ENCODE peak calls at places on chromosomes 11 and 22, in four cellular contexts. F, I, S and B are unnamed samples.

GRCh38 chr11:48052183-48053040 is 72.1 kb downstream of the PTPRJ start:
- DNase-seq in S (no peak), I (no peak), F (no peak), B (peak; percentile 57)

GRCh38 chr22:41822289-41823057 is 10.4 kb upstream of the SREBF2 start:
- DNase-seq in S (peak; percentile 47), I (peak; percentile 45), F (peak; percentile 62), B (no peak)

GRCh38 chr11:64767344-64768299 is 7.8 kb upstream of the PYGM start:
- DNase-seq in S (no peak), I (peak; percentile 76), F (peak; percentile 67), B (peak; percentile 95)

GRCh38 chr22:35838849-35839646 is 121.4 kb downstream of the APOL5 start:
- DNase-seq in F (peak; percentile 45), S (no peak), I (no peak), B (no peak)

GRCh38 chr11:73965076-73965763 is 14.4 kb downstream of the DNAJB13 start:
- DNase-seq in S (no peak), I (no peak), F (no peak), B (no peak)

GRCh38 chr11:60859616-60860250 is 4.0 kb upstream of the PTGDR2 start:
- DNase-seq in I (no peak), F (no peak), S (no peak), B (no peak)

GRCh38 chr11:23359297-23359696 is 499.0 kb upstream of the CCDC179 start:
- DNase-seq in I (no peak), F (peak; percentile 20), S (no peak), B (no peak)

GRCh38 chr22:17313591-17313990 is 55.7 kb upstream of the CECR2 start:
- DNase-seq in S (no peak), I (no peak), F (no peak), B (no peak)

GRCh38 chr11:30991802-30992512 is 377.6 kb downstream of the DCDC1 start:
- DNase-seq in F (no peak), S (no peak), I (no peak), B (no peak)

GRCh38 chr11:114315749-114316368 is 19.7 kb downstream of the NNMT start:
- DNase-seq in S (no peak), I (no peak), F (peak; percentile 83), B (no peak)

GRCh38 chr22:32164084-32164894 is 5.2 kb upstream of the C22orf42 start:
- DNase-seq in F (no peak), S (no peak), I (no peak), B (no peak)

GRCh38 chr11:115941481-115941993 is 437.3 kb upstream of the CADM1 start:
- DNase-seq in S (no peak), I (no peak), F (no peak), B (no peak)

GRCh38 chr11:68215087-68215445 is 2.0 kb upstream of the KMT5B start:
- DNase-seq in I (peak; percentile 25), F (no peak), S (no peak), B (no peak)

GRCh38 chr11:3119141-3119821 is 45.8 kb downstream of the OSBPL5 start:
- DNase-seq in I (no peak), S (no peak), F (no peak), B (no peak)

GRCh38 chr22:34765115-34765514 is 300.8 kb upstream of the ISX start:
- DNase-seq in I (no peak), F (no peak), S (no peak), B (no peak)

GRCh38 chr22:48979482-48979881 is 848.2 kb downstream of the BRD1 start:
- DNase-seq in F (peak; percentile 18), S (no peak), I (no peak), B (no peak)

DNA sequence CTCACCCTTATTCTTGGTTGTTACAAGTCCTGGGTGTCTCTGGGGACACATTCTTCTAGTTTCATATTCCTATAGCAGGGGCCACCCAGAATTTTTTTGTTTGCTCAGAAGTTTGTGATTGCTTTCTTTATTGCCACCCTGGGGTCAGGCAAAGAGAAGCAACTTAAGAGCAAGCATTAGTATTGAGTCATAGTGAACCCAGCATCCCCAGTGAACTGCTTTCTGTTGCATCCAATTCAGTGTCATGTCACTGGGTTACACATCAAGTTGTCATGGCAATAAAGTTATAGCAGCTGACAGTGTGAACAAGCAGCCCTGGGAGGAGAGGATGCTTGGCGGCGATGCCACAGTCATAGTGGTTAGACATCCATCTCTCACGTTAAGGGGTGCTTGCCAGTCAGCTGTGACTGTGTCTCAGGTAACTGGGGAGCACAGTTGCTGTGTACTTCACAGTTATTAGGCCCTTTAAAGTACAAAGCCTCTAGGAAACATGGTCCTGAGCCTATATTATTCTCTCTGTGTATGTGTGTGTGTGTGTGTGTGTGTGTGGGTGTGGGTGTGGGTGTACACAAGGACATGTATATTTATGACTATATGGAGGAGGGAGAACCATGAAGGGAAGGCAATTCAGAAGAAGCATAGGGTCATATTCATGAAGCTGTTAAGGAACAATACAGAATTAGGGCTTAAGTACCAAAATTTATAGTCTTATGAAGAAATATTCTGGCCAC is 52.5 kb downstream of the TRIM44 start:
- DNase-seq in S (peak; percentile 77), F (no peak), I (no peak), B (no peak)
- TF ChIP-seq TCF12 in S (no peak), F (no peak), I (no peak), B (no peak)

GRCh38 chr11:62553839-62554361 is 7.3 kb upstream of the AHNAK start:
- DNase-seq in S (no peak), I (no peak), F (no peak), B (no peak)
- TF ChIP-seq TCF12 in S (no peak), I (peak; percentile 51), F (no peak), B (no peak)

DNA sequence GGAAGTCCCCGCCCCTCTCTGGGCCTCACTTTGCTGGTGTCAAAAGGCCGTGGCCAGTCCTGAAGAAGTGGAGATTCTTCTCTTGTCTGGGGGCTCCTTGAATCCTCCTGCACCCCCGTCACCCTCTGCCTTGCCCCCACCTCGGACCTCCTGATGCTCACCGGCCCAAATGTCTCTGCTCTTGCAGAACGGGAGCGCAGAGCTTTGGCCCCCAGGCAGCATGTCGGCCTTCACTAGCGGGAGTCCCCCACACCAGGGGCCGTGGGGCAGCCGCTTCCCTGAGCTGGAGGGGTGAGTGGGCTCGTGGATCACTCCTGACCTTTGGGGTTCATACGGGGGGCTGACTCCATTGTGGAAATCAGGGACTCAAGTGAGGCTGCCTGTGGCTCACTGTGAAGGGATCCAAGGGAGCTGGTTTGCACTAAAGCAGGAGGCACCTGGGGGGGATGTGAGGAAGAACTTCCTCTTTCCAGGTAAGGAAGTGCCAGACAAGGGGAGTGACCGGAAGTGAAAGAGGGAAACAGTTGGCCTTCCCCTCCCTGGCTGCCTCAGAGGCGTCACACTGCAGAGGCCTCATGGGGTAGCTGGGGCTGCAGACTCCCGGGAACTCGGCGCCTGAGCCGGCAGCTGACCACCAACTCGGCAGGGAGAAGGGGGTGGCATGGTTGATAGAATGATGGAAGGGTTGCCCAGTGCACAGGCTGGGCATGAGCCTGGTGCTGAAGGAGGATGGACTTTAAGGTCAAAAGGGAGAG is 23.1 kb downstream of the CSF2RB start:
- DNase-seq in F (no peak), I (no peak), S (no peak), B (peak; percentile 37)
- TF ChIP-seq TCF12 in F (no peak), I (no peak), S (no peak), B (no peak)

GRCh38 chr22:50698546-50698945 is 25.9 kb downstream of the SHANK3 start:
- DNase-seq in F (no peak), I (no peak), S (no peak), B (no peak)
- TF ChIP-seq TCF12 in F (no peak), I (no peak), S (no peak), B (no peak)

GRCh38 chr11:12074529-12075195 is 35.7 kb upstream of the MICAL2 start:
- DNase-seq in S (no peak), I (no peak), F (no peak), B (no peak)
- TF ChIP-seq TCF12 in S (no peak), I (no peak), F (no peak), B (no peak)

GRCh38 chr11:56705784-56706396 is 7.0 kb downstream of the OR9G1 start:
- DNase-seq in F (no peak), S (no peak), I (no peak), B (no peak)
- TF ChIP-seq TCF12 in F (no peak), S (no peak), I (no peak), B (no peak)

DNA sequence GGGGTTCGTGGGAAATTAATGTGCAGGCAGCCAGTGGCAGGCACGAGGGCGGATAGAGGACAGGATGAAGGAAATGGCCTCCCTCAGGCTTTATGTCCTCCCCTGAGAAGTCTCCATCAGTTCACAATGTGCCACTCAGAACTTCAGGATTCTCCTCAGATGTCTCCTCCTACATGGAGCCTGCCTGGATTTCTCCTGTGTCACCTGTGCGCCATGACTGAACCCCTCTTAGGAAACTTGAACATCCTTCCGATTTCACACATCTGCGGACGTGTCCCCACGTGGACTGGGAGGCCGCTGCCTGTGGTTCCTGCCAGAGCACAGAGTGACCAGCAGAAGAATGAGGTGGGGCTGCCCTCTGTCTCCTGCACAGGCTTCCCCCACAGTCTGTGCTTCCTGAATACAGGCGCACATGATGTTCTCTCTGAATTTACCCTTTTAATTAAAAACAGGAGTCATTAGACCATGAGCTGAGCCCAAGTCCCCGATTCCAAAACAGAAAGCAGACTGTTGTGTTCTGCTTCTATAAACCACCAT is 1086.0 kb downstream of the TBC1D22A start:
- DNase-seq in I (no peak), F (no peak), S (no peak), B (no peak)
- TF ChIP-seq TCF12 in I (no peak), F (no peak), S (no peak), B (no peak)

GRCh38 chr22:40176921-40177737 is 596 bp upstream of the TNRC6B start:
- DNase-seq in F (peak; percentile 87), I (no peak), S (peak; percentile 41), B (peak; percentile 46)
- TF ChIP-seq TCF12 in F (no peak), I (no peak), S (peak; percentile 10), B (no peak)

GRCh38 chr11:65981972-65982823 is 19.8 kb downstream of the EIF1AD start:
- DNase-seq in F (no peak), I (peak; percentile 35), S (no peak), B (no peak)
- TF ChIP-seq TCF12 in F (no peak), I (no peak), S (no peak), B (no peak)

GRCh38 chr11:6596237-6596877 is 7.1 kb downstream of the RRP8 start:
- DNase-seq in I (no peak), F (no peak), S (no peak), B (no peak)

GRCh38 chr11:6599884-6600390 is 3.5 kb downstream of the RRP8 start:
- DNase-seq in F (no peak), I (no peak), S (no peak), B (no peak)

GRCh38 chr11:6599449-6599848 is 4.0 kb downstream of the RRP8 start:
- DNase-seq in S (no peak), F (no peak), I (no peak), B (no peak)

GRCh38 chr11:6601041-6601461 is 2.4 kb downstream of the RRP8 start:
- DNase-seq in F (no peak), S (no peak), I (no peak), B (no peak)

DNA sequence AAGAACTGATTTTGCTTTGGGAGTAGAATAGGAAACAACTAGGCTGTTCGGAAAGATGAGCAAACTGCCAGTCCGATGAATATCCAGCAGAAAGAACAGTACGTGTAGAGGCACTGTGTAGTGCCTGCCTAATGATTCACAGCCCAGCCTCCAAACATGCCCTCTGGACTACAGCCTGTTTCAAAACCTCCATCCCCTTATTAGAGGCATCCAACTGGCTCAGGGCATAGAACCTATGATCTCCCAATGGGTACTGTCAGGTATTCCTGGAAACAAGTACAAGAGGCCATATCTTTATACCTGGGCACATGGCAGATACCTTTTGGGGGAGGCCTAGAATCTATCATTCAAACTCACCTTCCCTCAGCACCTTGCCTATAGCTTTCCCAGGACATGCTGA is 4.9 kb downstream of the RRP8 start:
- DNase-seq in S (no peak), F (peak; percentile 62), I (no peak), B (no peak)
- TF ChIP-seq TCF12 in S (no peak), F (no peak), I (no peak), B (no peak)